ENCODE peak calls at places on chromosome 9, in ten cellular contexts. F is suprapubic skin, D is HCT116, I is HepG2, O is esophagus squamous epithelium, H is A549, J is upper lobe of left lung, V is body of pancreas, T is Peyer's patch, R is breast epithelium. C is an unnamed sample.

GRCh38 chr9:116516456-116516855 is 170.6 kb upstream of the TRIM32 start:
- DNase-seq in O (no peak), F (no peak), R (no peak), V (no peak), J (no peak), T (no peak), I (no peak), H (no peak), D (no peak), C (no peak)

GRCh38 chr9:16245756-16246440 is 624.6 kb downstream of the BNC2 start:
- DNase-seq in H (peak), T (no peak), I (no peak), O (no peak), V (no peak), F (no peak), J (no peak), D (no peak), R (no peak), C (no peak)

GRCh38 chr9:77486463-77486862 is 161.7 kb downstream of the GNA14 start:
- DNase-seq in I (no peak), V (no peak), F (no peak), D (no peak), H (no peak), T (no peak), O (no peak), J (no peak), R (no peak), C (no peak)

GRCh38 chr9:135215571-135216161 is 128.2 kb downstream of the OLFM1 start:
- DNase-seq in D (no peak), O (no peak), T (peak), V (peak), I (no peak), H (no peak), J (peak), R (peak), F (no peak), C (peak)

GRCh38 chr9:31355965-31356364 is 1028.5 kb upstream of the ACO1 start:
- DNase-seq in J (no peak), R (no peak), T (no peak), O (no peak), D (no peak), V (no peak), H (no peak), I (no peak), F (no peak), C (no peak)

GRCh38 chr9:123361731-123362560 is 5.9 kb downstream of the CRB2 start:
- DNase-seq in O (no peak), H (no peak), V (no peak), R (no peak), D (no peak), I (no peak), T (no peak), J (no peak), F (no peak), C (no peak)

GRCh38 chr9:7439355-7439978 is 360.1 kb downstream of the DMAC1 start:
- DNase-seq in J (no peak), O (no peak), R (no peak), H (no peak), D (no peak), V (no peak), T (no peak), F (no peak), I (no peak), C (no peak)

GRCh38 chr9:95764920-95765319 is 110.6 kb upstream of the ERCC6L2 start:
- DNase-seq in R (peak), O (no peak), V (no peak), I (no peak), H (no peak), T (no peak), F (no peak), D (no peak), J (no peak), C (peak)

GRCh38 chr9:113409883-113410206 is 630 bp downstream of the POLE3 start:
- DNase-seq in I (no peak), D (no peak), F (no peak), O (no peak), T (no peak), V (no peak), J (no peak), H (no peak), R (no peak), C (peak)

GRCh38 chr9:105405514-105406131 is 42.2 kb upstream of the FSD1L start:
- DNase-seq in F (no peak), D (no peak), O (no peak), R (no peak), J (no peak), T (no peak), I (no peak), V (no peak), H (no peak), C (no peak)

GRCh38 chr9:86667307-86667706 is 280.0 kb downstream of the GAS1 start:
- DNase-seq in T (no peak), V (no peak), O (no peak), D (no peak), F (no peak), R (no peak), H (no peak), I (no peak), J (no peak), C (no peak)

GRCh38 chr9:21153688-21154608 is 12.3 kb upstream of the IFNW1 start:
- DNase-seq in R (no peak), V (no peak), T (no peak), F (no peak), H (peak), I (no peak), O (no peak), D (peak), J (no peak), C (no peak)

GRCh38 chr9:81423589-81424326 is 265.6 kb downstream of the TLE1 start:
- DNase-seq in J (no peak), V (no peak), D (no peak), I (no peak), R (no peak), T (no peak), F (no peak), O (no peak), H (no peak), C (no peak)

GRCh38 chr9:134492281-134492691 is 149.3 kb upstream of the COL5A1 start:
- DNase-seq in R (no peak), I (no peak), D (no peak), J (no peak), V (peak), T (peak), O (no peak), F (peak), H (no peak), C (no peak)

GRCh38 chr9:114288233-114289051 is 34.5 kb upstream of the ORM1 start:
- DNase-seq in F (peak), I (no peak), O (no peak), R (no peak), J (no peak), T (peak), V (peak), H (peak), D (no peak), C (no peak)

GRCh38 chr9:9142001-9142400 is 1342.4 kb upstream of the DMAC1 start:
- DNase-seq in D (no peak), J (no peak), F (no peak), I (no peak), O (no peak), T (no peak), R (no peak), H (no peak), V (no peak), C (no peak)
- TF ChIP-seq CTCF in D (no peak), J (no peak), F (no peak), I (no peak), O (no peak), T (no peak), R (no peak), H (no peak), V (no peak), C (no peak)

DNA sequence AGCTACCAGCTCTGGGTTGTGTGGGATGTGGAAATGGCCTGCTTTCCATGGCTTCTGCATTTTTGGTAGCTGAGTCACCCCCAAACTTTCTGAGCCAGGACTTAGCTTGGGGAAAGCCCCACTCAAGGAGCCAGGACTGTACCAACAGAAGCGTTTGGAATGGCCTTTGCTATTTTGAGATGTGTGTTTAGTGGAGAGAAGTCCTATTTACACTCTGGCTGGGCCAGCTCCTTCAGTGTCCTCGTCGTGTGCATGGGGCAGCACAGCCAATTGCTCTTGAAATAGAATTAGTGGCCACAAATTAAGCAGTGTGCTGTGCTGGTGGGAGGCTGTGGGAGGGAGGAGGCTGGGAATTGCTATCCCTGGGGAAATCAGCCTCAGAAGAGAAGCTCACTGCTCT is 51.6 kb downstream of the ENTREP1 start:
- DNase-seq in T (no peak), D (no peak), H (peak), J (no peak), F (no peak), I (no peak), V (no peak), R (peak), O (no peak), C (no peak)
- H3K27ac ChIP-seq in T (no peak), D (no peak), H (no peak), J (peak), F (no peak), I (no peak), V (no peak), R (peak), O (no peak), C (no peak)

GRCh38 chr9:128068656-128069221 is 707 bp downstream of the SLC25A25 start:
- DNase-seq in R (no peak), T (peak), H (no peak), O (no peak), J (no peak), D (no peak), I (no peak), F (no peak), V (no peak), C (no peak)

GRCh38 chr9:128067898-128068655 is at the start of gene SLC25A25:
- DNase-seq in D (peak), H (peak), F (peak), J (peak), I (peak), T (peak), O (peak), V (peak), R (peak), C (peak)

GRCh38 chr9:128065907-128066712 is 1.0 kb downstream of the NAIF1 start:
- DNase-seq in F (no peak), D (no peak), T (no peak), H (no peak), J (no peak), O (no peak), R (no peak), I (no peak), V (no peak), C (no peak)

GRCh38 chr9:128066713-128067621 is at the start of gene NAIF1:
- DNase-seq in J (peak), H (peak), D (peak), V (peak), R (peak), T (peak), I (peak), F (peak), O (peak), C (peak)

DNA sequence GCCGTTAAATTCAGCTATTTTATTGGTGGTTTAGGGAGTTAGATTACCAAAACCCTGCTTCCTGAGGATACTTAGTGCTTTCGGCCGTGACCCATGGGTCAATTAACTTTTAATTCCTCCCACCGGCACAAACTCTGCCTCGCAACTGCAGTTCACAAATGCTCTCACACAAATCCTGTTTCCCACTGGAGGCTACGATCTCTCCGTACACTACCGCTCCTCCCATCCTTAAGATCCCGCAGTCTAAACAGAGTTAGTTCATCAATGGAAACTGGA is 440 bp upstream of the NAIF1 start:
- DNase-seq in O (no peak), H (no peak), F (no peak), D (no peak), I (no peak), V (no peak), R (no peak), J (no peak), T (no peak), C (no peak)
- TF ChIP-seq POLR2A in O (no peak), H (no peak), F (no peak), D (peak), I (peak), V (no peak), R (peak), J (no peak), T (peak), C (no peak)

GRCh38 chr9:4423207-4423610 is 67.1 kb upstream of the SLC1A1 start:
- DNase-seq in V (no peak), R (no peak), J (no peak), O (no peak), D (no peak), I (no peak), T (no peak), H (no peak), F (no peak), C (no peak)
- TF ChIP-seq CTCF in V (no peak), R (no peak), J (no peak), O (no peak), D (no peak), I (no peak), T (no peak), H (no peak), F (no peak), C (no peak)

GRCh38 chr9:128203024-128203841 is at the start of gene DNM1:
- DNase-seq in T (peak), I (no peak), O (no peak), H (peak), F (no peak), R (no peak), D (no peak), J (peak), V (peak), C (peak)
- H3K27ac ChIP-seq in T (peak), I (no peak), O (peak), H (peak), F (peak), R (peak), D (peak), J (no peak), V (no peak), C (peak)

C was measured in prostate gland.